ENCODE peak calls at places on chromosomes 12 and 14, in five cellular contexts. One of them, this sample, is unnamed.
A peak's percentile ranks its signal among the peaks of the same experiment; 100 is the strongest.

GRCh38 chr12:24407884-24408283 is 458.4 kb upstream of the SOX5 start:
- DNase-seq in Panc1: no peak
- DNase-seq in GM12865: no peak
- DNase-seq in MM.1S: no peak
- DNase-seq in uterus: no peak
- DNase-seq in this sample: no peak

GRCh38 chr14:70018713-70019201 is 139.5 kb downstream of the SMOC1 start:
- DNase-seq in GM12865: peak; percentile 50
- DNase-seq in uterus: peak; percentile 41
- DNase-seq in Panc1: no peak
- DNase-seq in MM.1S: peak; percentile 87
- DNase-seq in this sample: no peak

GRCh38 chr12:107951024-107951423 is 176.5 kb downstream of the ASCL4 start:
- DNase-seq in MM.1S: no peak
- DNase-seq in GM12865: no peak
- DNase-seq in uterus: no peak
- DNase-seq in Panc1: no peak
- DNase-seq in this sample: no peak

GRCh38 chr14:96052541-96053105 is 13.5 kb downstream of the C14orf132 start:
- DNase-seq in MM.1S: no peak
- DNase-seq in uterus: no peak
- DNase-seq in Panc1: no peak
- DNase-seq in GM12865: no peak
- DNase-seq in this sample: no peak

GRCh38 chr12:6215932-6216494 is 15.8 kb downstream of the CD9 start:
- DNase-seq in uterus: peak; percentile 81
- DNase-seq in Panc1: peak; percentile 76
- DNase-seq in GM12865: no peak
- DNase-seq in MM.1S: no peak
- DNase-seq in this sample: no peak

GRCh38 chr12:111404362-111405148 is 1.2 kb upstream of the SH2B3 start:
- DNase-seq in uterus: peak; percentile 53
- DNase-seq in GM12865: peak; percentile 86
- DNase-seq in Panc1: no peak
- DNase-seq in MM.1S: no peak
- DNase-seq in this sample: peak; percentile 68

GRCh38 chr12:59980491-59980890 is 384.7 kb downstream of the SLC16A7 start:
- DNase-seq in MM.1S: no peak
- DNase-seq in GM12865: no peak
- DNase-seq in uterus: no peak
- DNase-seq in Panc1: no peak
- DNase-seq in this sample: no peak

GRCh38 chr12:117850048-117850447 is 118.7 kb downstream of the KSR2 start:
- DNase-seq in GM12865: peak; percentile 32
- DNase-seq in Panc1: no peak
- DNase-seq in uterus: no peak
- DNase-seq in MM.1S: peak; percentile 7
- DNase-seq in this sample: no peak

GRCh38 chr12:75815756-75816155 is 215.8 kb downstream of the PHLDA1 start:
- DNase-seq in uterus: no peak
- DNase-seq in Panc1: no peak
- DNase-seq in MM.1S: no peak
- DNase-seq in GM12865: no peak
- DNase-seq in this sample: no peak

GRCh38 chr12:3728686-3729085 is 24.2 kb downstream of the CRACR2A start:
- DNase-seq in MM.1S: no peak
- DNase-seq in Panc1: no peak
- DNase-seq in uterus: no peak
- DNase-seq in GM12865: no peak
- DNase-seq in this sample: no peak

GRCh38 chr12:65945457-65945856 is 121.2 kb downstream of the HMGA2 start:
- DNase-seq in Panc1: no peak
- DNase-seq in uterus: no peak
- DNase-seq in GM12865: no peak
- DNase-seq in MM.1S: no peak
- DNase-seq in this sample: no peak

GRCh38 chr12:131894981-131895639 is 688 bp downstream of the ULK1 start:
- DNase-seq in uterus: no peak
- DNase-seq in Panc1: no peak
- DNase-seq in GM12865: no peak
- DNase-seq in MM.1S: no peak
- DNase-seq in this sample: no peak

GRCh38 chr14:45587142-45587541 is 334.1 kb upstream of the MIS18BP1 start:
- DNase-seq in MM.1S: no peak
- DNase-seq in Panc1: no peak
- DNase-seq in GM12865: no peak
- DNase-seq in uterus: no peak
- DNase-seq in this sample: no peak

GRCh38 chr14:75459099-75459741 is 31.4 kb downstream of the JDP2 start:
- DNase-seq in GM12865: no peak
- DNase-seq in MM.1S: no peak
- DNase-seq in Panc1: no peak
- DNase-seq in uterus: no peak
- DNase-seq in this sample: no peak

GRCh38 chr12:45243963-45244362 is 28.1 kb downstream of the ANO6 start:
- DNase-seq in Panc1: no peak
- DNase-seq in uterus: no peak
- DNase-seq in GM12865: no peak
- DNase-seq in MM.1S: no peak
- DNase-seq in this sample: no peak

GRCh38 chr12:12757121-12757520 is 28.3 kb upstream of the APOLD1 start:
- DNase-seq in MM.1S: no peak
- DNase-seq in GM12865: no peak
- DNase-seq in Panc1: no peak
- DNase-seq in uterus: no peak
- DNase-seq in this sample: no peak

GRCh38 chr12:1217191-1217949 is 226.3 kb downstream of the ERC1 start:
- DNase-seq in uterus: no peak
- DNase-seq in Panc1: peak; percentile 28
- DNase-seq in GM12865: no peak
- DNase-seq in MM.1S: no peak
- DNase-seq in this sample: no peak

GRCh38 chr12:131511391-131511802 is 199.5 kb upstream of the SFSWAP start:
- DNase-seq in uterus: no peak
- DNase-seq in MM.1S: peak; percentile 7
- DNase-seq in GM12865: peak; percentile 85
- DNase-seq in Panc1: peak; percentile 8
- DNase-seq in this sample: peak; percentile 80

GRCh38 chr12:44307506-44308168 is 471.8 kb downstream of the TMEM117 start:
- DNase-seq in uterus: no peak
- DNase-seq in MM.1S: peak; percentile 55
- DNase-seq in Panc1: no peak
- DNase-seq in GM12865: no peak
- DNase-seq in this sample: no peak

GRCh38 chr14:68961781-68962584 is 17.1 kb downstream of the ACTN1 start:
- DNase-seq in uterus: peak; percentile 80
- DNase-seq in GM12865: no peak
- DNase-seq in MM.1S: no peak
- DNase-seq in Panc1: no peak
- DNase-seq in this sample: no peak

GRCh38 chr14:81350344-81351096 is 49.6 kb downstream of the STON2 start:
- DNase-seq in uterus: no peak
- DNase-seq in GM12865: no peak
- DNase-seq in Panc1: no peak
- DNase-seq in MM.1S: no peak
- DNase-seq in this sample: no peak

GRCh38 chr12:12812605-12813119 is 484 bp upstream of the DDX47 start:
- DNase-seq in GM12865: no peak
- DNase-seq in Panc1: no peak
- DNase-seq in MM.1S: no peak
- DNase-seq in uterus: no peak
- DNase-seq in this sample: no peak

GRCh38 chr14:27243360-27243759 is 645.5 kb upstream of the NOVA1 start:
- DNase-seq in GM12865: no peak
- DNase-seq in uterus: no peak
- DNase-seq in MM.1S: no peak
- DNase-seq in Panc1: no peak
- DNase-seq in this sample: no peak

GRCh38 chr14:35355981-35356839 is 48.3 kb downstream of the NFKBIA start:
- DNase-seq in uterus: no peak
- DNase-seq in Panc1: no peak
- DNase-seq in MM.1S: no peak
- DNase-seq in GM12865: peak; percentile 44
- DNase-seq in this sample: no peak

GRCh38 chr12:125683748-125684381 is 618.6 kb downstream of the AACS start:
- DNase-seq in MM.1S: no peak
- DNase-seq in GM12865: peak; percentile 64
- DNase-seq in Panc1: no peak
- DNase-seq in uterus: no peak
- DNase-seq in this sample: no peak

GRCh38 chr12:10301103-10301502 is 6.6 kb upstream of the KLRD1 start:
- DNase-seq in Panc1: no peak
- DNase-seq in GM12865: no peak
- DNase-seq in MM.1S: no peak
- DNase-seq in uterus: no peak
- DNase-seq in this sample: no peak

GRCh38 chr12:124698211-124698997 is 131.0 kb upstream of the NCOR2 start:
- DNase-seq in MM.1S: no peak
- DNase-seq in GM12865: no peak
- DNase-seq in Panc1: no peak
- DNase-seq in uterus: no peak
- DNase-seq in this sample: no peak

DNA sequence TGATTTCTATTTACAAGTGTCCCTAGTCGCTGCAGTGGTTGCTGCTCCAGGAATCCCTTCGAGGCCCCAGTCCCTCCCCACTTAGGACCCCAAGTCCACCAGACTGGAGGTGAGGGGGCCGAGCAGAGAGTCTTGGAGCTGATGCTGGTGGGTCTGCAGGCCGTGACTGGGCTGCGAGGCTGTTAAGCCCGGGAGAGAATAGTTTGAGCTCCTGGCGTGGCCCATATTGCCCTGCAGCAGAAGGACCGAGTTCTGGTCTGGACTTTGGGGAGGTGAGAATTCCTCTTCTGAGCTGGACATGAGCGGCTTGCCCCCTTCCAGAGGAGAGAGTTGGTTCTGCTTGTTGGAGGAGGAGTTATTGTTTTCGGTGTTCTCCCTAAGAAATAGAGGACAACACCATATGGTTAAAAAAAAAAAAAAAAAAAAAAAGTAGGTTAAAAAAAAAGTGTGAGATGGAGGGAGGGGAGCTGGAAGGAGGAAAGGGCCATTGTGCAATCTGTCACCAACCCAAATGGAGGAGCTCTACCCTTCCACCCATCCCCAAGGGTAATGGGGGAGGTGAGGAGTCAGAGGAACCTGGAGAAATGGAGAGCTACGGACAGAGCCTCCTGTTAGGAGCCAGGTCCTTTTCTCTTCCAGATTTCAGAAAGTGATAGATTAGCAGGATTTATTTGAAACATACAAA is 2.9 kb downstream of the SIX1 start:
- DNase-seq in uterus: no peak
- DNase-seq in Panc1: no peak
- DNase-seq in MM.1S: no peak
- DNase-seq in GM12865: no peak
- DNase-seq in this sample: no peak
- H3K4me3 ChIP-seq in uterus: no peak overlapping the region
- H3K4me3 ChIP-seq in Panc1: peak overlapping the region; percentile 81
- H3K4me3 ChIP-seq in MM.1S: no peak overlapping the region
- H3K4me3 ChIP-seq in GM12865: no peak overlapping the region
- H3K4me3 ChIP-seq in this sample: no peak overlapping the region

DNA sequence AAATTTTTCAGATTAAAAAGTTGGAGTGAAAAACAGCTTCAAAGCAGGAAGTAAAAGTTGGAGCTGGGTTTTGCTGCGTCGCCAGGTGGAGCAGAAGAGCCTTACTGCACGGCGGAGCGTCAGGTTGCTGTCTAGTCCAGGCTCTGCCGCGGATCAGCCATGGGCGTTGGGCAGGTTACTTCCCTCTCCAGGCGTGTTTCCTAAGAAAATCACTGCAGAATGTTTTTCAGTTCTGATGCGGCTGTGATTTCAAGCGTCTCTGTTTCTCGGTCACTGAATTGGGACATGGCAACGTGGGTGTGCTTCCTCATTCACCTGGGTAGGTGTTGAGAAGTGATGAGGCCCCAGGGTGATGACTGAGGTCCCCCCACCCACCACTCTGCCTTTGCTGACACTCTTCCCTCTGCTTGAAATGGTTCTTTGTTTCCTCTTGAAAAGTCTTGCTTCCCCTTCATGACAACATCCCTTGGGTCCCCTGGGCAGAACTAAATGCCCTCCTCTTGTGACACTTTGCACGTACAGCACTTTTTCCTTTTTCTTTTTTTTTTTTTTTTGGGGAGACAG is 7.6 kb downstream of the EVL start:
- DNase-seq in GM12865: peak; percentile 77
- DNase-seq in uterus: no peak
- DNase-seq in MM.1S: peak; percentile 53
- DNase-seq in Panc1: no peak
- DNase-seq in this sample: no peak
- TF ChIP-seq CTCF in GM12865: peak; percentile 65
- TF ChIP-seq CTCF in uterus: no peak
- TF ChIP-seq CTCF in MM.1S: peak; percentile 49
- TF ChIP-seq CTCF in Panc1: no peak
- TF ChIP-seq CTCF in this sample: peak; percentile 70

GRCh38 chr12:49825360-49825970 is 2.7 kb downstream of the NCKAP5L start:
- DNase-seq in uterus: no peak
- DNase-seq in MM.1S: no peak
- DNase-seq in Panc1: no peak
- DNase-seq in GM12865: no peak
- DNase-seq in this sample: no peak
- H3K4me3 ChIP-seq in uterus: no peak overlapping the region
- H3K4me3 ChIP-seq in MM.1S: no peak overlapping the region
- H3K4me3 ChIP-seq in Panc1: no peak overlapping the region
- H3K4me3 ChIP-seq in GM12865: no peak overlapping the region
- H3K4me3 ChIP-seq in this sample: no peak overlapping the region

GRCh38 chr14:63543000-63543825 is at the start of gene PPP2R5E:
- DNase-seq in uterus: peak; percentile 98
- DNase-seq in MM.1S: peak; percentile 92
- DNase-seq in GM12865: peak; percentile 99
- DNase-seq in Panc1: peak; percentile 90
- DNase-seq in this sample: peak; percentile 98
- TF ChIP-seq CTCF in uterus: peak; percentile 24
- TF ChIP-seq CTCF in MM.1S: no peak
- TF ChIP-seq CTCF in GM12865: no peak
- TF ChIP-seq CTCF in Panc1: no peak
- TF ChIP-seq CTCF in this sample: no peak

GRCh38 chr14:87524011-87524410 is 469.0 kb downstream of the GALC start:
- DNase-seq in uterus: no peak
- DNase-seq in GM12865: no peak
- DNase-seq in Panc1: no peak
- DNase-seq in MM.1S: peak; percentile 72
- DNase-seq in this sample: no peak

GRCh38 chr14:87522575-87522974 is 470.4 kb downstream of the GALC start:
- DNase-seq in Panc1: no peak
- DNase-seq in GM12865: no peak
- DNase-seq in MM.1S: peak; percentile 67
- DNase-seq in uterus: no peak
- DNase-seq in this sample: no peak
- H3K4me3 ChIP-seq in Panc1: no peak overlapping the region
- H3K4me3 ChIP-seq in GM12865: no peak overlapping the region
- H3K4me3 ChIP-seq in MM.1S: no peak overlapping the region
- H3K4me3 ChIP-seq in uterus: no peak overlapping the region
- H3K4me3 ChIP-seq in this sample: no peak overlapping the region

DNA sequence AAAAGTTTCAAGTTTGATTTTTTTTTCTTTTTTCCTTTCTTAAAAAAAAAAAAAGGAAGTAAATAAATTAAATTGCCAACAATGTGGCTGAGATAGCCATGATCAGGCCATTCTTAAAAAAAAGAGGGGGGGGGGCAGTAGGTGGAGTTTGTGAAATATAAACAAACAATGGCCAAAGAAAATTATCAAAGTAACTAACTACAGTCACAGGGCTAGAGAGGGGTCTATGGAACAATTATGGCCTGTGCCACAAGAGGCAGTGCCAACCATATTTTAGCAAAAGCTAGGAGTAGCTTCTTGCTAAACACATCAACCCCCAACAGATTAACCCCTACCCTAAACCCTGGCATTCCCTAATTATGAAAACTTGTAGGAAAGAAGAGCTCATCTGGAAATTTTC is 16.2 kb upstream of the SMARCC2 start:
- DNase-seq in uterus: no peak
- DNase-seq in GM12865: no peak
- DNase-seq in Panc1: no peak
- DNase-seq in MM.1S: no peak
- DNase-seq in this sample: no peak
- TF ChIP-seq CTCF in uterus: no peak
- TF ChIP-seq CTCF in GM12865: no peak
- TF ChIP-seq CTCF in Panc1: no peak
- TF ChIP-seq CTCF in MM.1S: no peak
- TF ChIP-seq CTCF in this sample: peak; percentile 10